ENCODE peak calls at places on chromosomes 16 and 17, in nine cellular contexts. One of them, this sample, is unnamed.
A peak's percentile ranks its signal among the peaks of the same experiment; 100 is the strongest.

GRCh38 chr16:3681206-3681605 is 26.7 kb downstream of the DNASE1 start:
- DNase-seq in Peyer's patch: no peak
- DNase-seq in NB4: no peak
- DNase-seq in tibial artery: no peak
- DNase-seq in MCF 10A: no peak
- DNase-seq in A549: no peak
- DNase-seq in cardiac fibroblast: peak; percentile 20
- DNase-seq in mammary epithelial cell: no peak
- DNase-seq in breast epithelium: no peak
- DNase-seq in this sample: no peak

GRCh38 chr17:79933863-79934652 is 94.8 kb upstream of the CBX4 start:
- DNase-seq in A549: peak; percentile 60
- DNase-seq in tibial artery: peak; percentile 48
- DNase-seq in MCF 10A: peak; percentile 70
- DNase-seq in Peyer's patch: peak; percentile 81
- DNase-seq in cardiac fibroblast: peak; percentile 22
- DNase-seq in mammary epithelial cell: no peak
- DNase-seq in breast epithelium: no peak
- DNase-seq in NB4: peak; percentile 88
- DNase-seq in this sample: no peak

GRCh38 chr17:28547623-28548416 is 4.6 kb downstream of the UNC119 start:
- DNase-seq in A549: peak; percentile 95
- DNase-seq in mammary epithelial cell: peak; percentile 50
- DNase-seq in Peyer's patch: peak; percentile 89
- DNase-seq in tibial artery: peak; percentile 52
- DNase-seq in breast epithelium: peak; percentile 60
- DNase-seq in cardiac fibroblast: peak; percentile 79
- DNase-seq in NB4: peak; percentile 82
- DNase-seq in MCF 10A: peak; percentile 83
- DNase-seq in this sample: peak; percentile 47

GRCh38 chr16:24367186-24367585 is 111.1 kb downstream of the CACNG3 start:
- DNase-seq in tibial artery: no peak
- DNase-seq in MCF 10A: no peak
- DNase-seq in breast epithelium: no peak
- DNase-seq in A549: no peak
- DNase-seq in cardiac fibroblast: no peak
- DNase-seq in mammary epithelial cell: no peak
- DNase-seq in NB4: no peak
- DNase-seq in Peyer's patch: no peak
- DNase-seq in this sample: no peak

GRCh38 chr16:89115216-89115949 is 21.7 kb downstream of the ACSF3 start:
- DNase-seq in tibial artery: peak; percentile 75
- DNase-seq in cardiac fibroblast: peak; percentile 37
- DNase-seq in MCF 10A: no peak
- DNase-seq in NB4: peak; percentile 98
- DNase-seq in breast epithelium: peak; percentile 49
- DNase-seq in A549: no peak
- DNase-seq in mammary epithelial cell: peak; percentile 61
- DNase-seq in Peyer's patch: peak; percentile 97
- DNase-seq in this sample: peak; percentile 92

GRCh38 chr17:12107905-12108304 is 87.2 kb downstream of the MAP2K4 start:
- DNase-seq in Peyer's patch: no peak
- DNase-seq in breast epithelium: no peak
- DNase-seq in cardiac fibroblast: no peak
- DNase-seq in A549: no peak
- DNase-seq in NB4: no peak
- DNase-seq in mammary epithelial cell: no peak
- DNase-seq in MCF 10A: peak; percentile 15
- DNase-seq in tibial artery: no peak
- DNase-seq in this sample: no peak

GRCh38 chr17:30243568-30243967 is 8.1 kb upstream of the SLC6A4 start:
- DNase-seq in tibial artery: no peak
- DNase-seq in Peyer's patch: no peak
- DNase-seq in cardiac fibroblast: no peak
- DNase-seq in NB4: no peak
- DNase-seq in A549: no peak
- DNase-seq in MCF 10A: no peak
- DNase-seq in mammary epithelial cell: no peak
- DNase-seq in breast epithelium: no peak
- DNase-seq in this sample: peak; percentile 72

GRCh38 chr17:40486513-40487370 is 14.7 kb downstream of the TNS4 start:
- DNase-seq in MCF 10A: peak; percentile 95
- DNase-seq in Peyer's patch: no peak
- DNase-seq in cardiac fibroblast: peak; percentile 94
- DNase-seq in NB4: peak; percentile 49
- DNase-seq in tibial artery: no peak
- DNase-seq in A549: no peak
- DNase-seq in breast epithelium: no peak
- DNase-seq in mammary epithelial cell: peak; percentile 71
- DNase-seq in this sample: no peak

GRCh38 chr17:64092952-64093451 is 36.9 kb downstream of the ERN1 start:
- DNase-seq in breast epithelium: no peak
- DNase-seq in tibial artery: no peak
- DNase-seq in mammary epithelial cell: no peak
- DNase-seq in MCF 10A: no peak
- DNase-seq in NB4: no peak
- DNase-seq in cardiac fibroblast: no peak
- DNase-seq in A549: no peak
- DNase-seq in Peyer's patch: no peak
- DNase-seq in this sample: no peak

GRCh38 chr17:57531648-57532486 is 213.2 kb downstream of the CCDC182 start:
- DNase-seq in MCF 10A: no peak
- DNase-seq in mammary epithelial cell: no peak
- DNase-seq in A549: no peak
- DNase-seq in tibial artery: no peak
- DNase-seq in Peyer's patch: no peak
- DNase-seq in cardiac fibroblast: no peak
- DNase-seq in NB4: no peak
- DNase-seq in breast epithelium: no peak
- DNase-seq in this sample: no peak

GRCh38 chr17:58575511-58575910 is 61.1 kb upstream of the MTMR4 start:
- DNase-seq in mammary epithelial cell: peak; percentile 84
- DNase-seq in Peyer's patch: no peak
- DNase-seq in breast epithelium: no peak
- DNase-seq in cardiac fibroblast: peak; percentile 69
- DNase-seq in MCF 10A: peak; percentile 62
- DNase-seq in A549: no peak
- DNase-seq in NB4: peak; percentile 59
- DNase-seq in tibial artery: no peak
- DNase-seq in this sample: no peak

GRCh38 chr17:63834431-63835166 is 7.1 kb upstream of the FTSJ3 start:
- DNase-seq in cardiac fibroblast: peak; percentile 78
- DNase-seq in Peyer's patch: peak; percentile 66
- DNase-seq in breast epithelium: no peak
- DNase-seq in A549: peak; percentile 92
- DNase-seq in tibial artery: peak; percentile 40
- DNase-seq in MCF 10A: peak; percentile 82
- DNase-seq in NB4: peak; percentile 87
- DNase-seq in mammary epithelial cell: peak; percentile 72
- DNase-seq in this sample: no peak

GRCh38 chr16:24685539-24686432 is 43.7 kb upstream of the TNRC6A start:
- DNase-seq in MCF 10A: no peak
- DNase-seq in tibial artery: peak; percentile 67
- DNase-seq in mammary epithelial cell: peak; percentile 63
- DNase-seq in breast epithelium: peak; percentile 56
- DNase-seq in Peyer's patch: peak; percentile 58
- DNase-seq in NB4: no peak
- DNase-seq in cardiac fibroblast: peak; percentile 94
- DNase-seq in A549: peak; percentile 58
- DNase-seq in this sample: no peak

GRCh38 chr16:72426416-72426815 is 254.5 kb upstream of the PMFBP1 start:
- DNase-seq in cardiac fibroblast: no peak
- DNase-seq in tibial artery: no peak
- DNase-seq in A549: no peak
- DNase-seq in breast epithelium: no peak
- DNase-seq in MCF 10A: no peak
- DNase-seq in NB4: no peak
- DNase-seq in Peyer's patch: no peak
- DNase-seq in mammary epithelial cell: no peak
- DNase-seq in this sample: no peak

GRCh38 chr16:13203725-13204124 is 302.3 kb downstream of the SHISA9 start:
- DNase-seq in mammary epithelial cell: no peak
- DNase-seq in Peyer's patch: no peak
- DNase-seq in NB4: no peak
- DNase-seq in cardiac fibroblast: no peak
- DNase-seq in A549: no peak
- DNase-seq in tibial artery: no peak
- DNase-seq in breast epithelium: no peak
- DNase-seq in MCF 10A: no peak
- DNase-seq in this sample: no peak

GRCh38 chr17:40345161-40346034 is 19.1 kb downstream of the GJD3 start:
- DNase-seq in mammary epithelial cell: peak; percentile 61
- DNase-seq in cardiac fibroblast: peak; percentile 78
- DNase-seq in MCF 10A: peak; percentile 70
- DNase-seq in tibial artery: peak; percentile 60
- DNase-seq in A549: peak; percentile 85
- DNase-seq in NB4: peak; percentile 76
- DNase-seq in breast epithelium: peak; percentile 75
- DNase-seq in Peyer's patch: peak; percentile 92
- DNase-seq in this sample: peak; percentile 94

GRCh38 chr16:11914210-11914758 is 1.5 kb downstream of the GSPT1 start:
- DNase-seq in mammary epithelial cell: peak; percentile 16
- DNase-seq in cardiac fibroblast: no peak
- DNase-seq in A549: no peak
- DNase-seq in breast epithelium: no peak
- DNase-seq in tibial artery: no peak
- DNase-seq in MCF 10A: peak; percentile 5
- DNase-seq in NB4: peak; percentile 18
- DNase-seq in Peyer's patch: no peak
- DNase-seq in this sample: no peak

GRCh38 chr16:67653131-67654068 is 6.7 kb downstream of the ACD start:
- DNase-seq in cardiac fibroblast: no peak
- DNase-seq in mammary epithelial cell: no peak
- DNase-seq in tibial artery: no peak
- DNase-seq in A549: no peak
- DNase-seq in Peyer's patch: no peak
- DNase-seq in breast epithelium: no peak
- DNase-seq in NB4: no peak
- DNase-seq in MCF 10A: no peak
- DNase-seq in this sample: no peak
- TF ChIP-seq CTCF in cardiac fibroblast: no peak
- TF ChIP-seq CTCF in mammary epithelial cell: peak; percentile 22
- TF ChIP-seq CTCF in tibial artery: peak; percentile 25
- TF ChIP-seq CTCF in A549: no peak
- TF ChIP-seq CTCF in Peyer's patch: peak; percentile 11
- TF ChIP-seq CTCF in breast epithelium: no peak
- TF ChIP-seq CTCF in NB4: no peak
- TF ChIP-seq CTCF in MCF 10A: peak; percentile 11
- TF ChIP-seq CTCF in this sample: no peak

DNA sequence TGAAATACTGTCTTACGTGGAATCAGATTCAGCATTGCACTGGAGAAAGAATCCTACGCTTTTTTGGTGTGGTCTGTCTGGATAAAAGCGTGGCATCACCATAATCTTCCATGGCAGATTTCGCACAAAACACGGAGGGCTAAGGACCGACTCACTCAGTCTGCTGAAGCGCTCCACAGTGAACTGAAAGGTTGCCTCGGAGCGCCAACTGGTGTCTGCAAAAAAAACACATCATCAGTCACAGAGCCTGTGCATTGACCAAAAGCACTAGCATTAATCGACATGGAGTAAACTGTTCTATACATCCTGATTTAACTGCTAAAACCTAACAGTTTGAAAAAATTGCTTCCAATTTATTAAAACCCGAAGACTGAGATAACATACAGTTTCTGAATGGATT is 40.5 kb downstream of the USP7 start:
- DNase-seq in breast epithelium: no peak
- DNase-seq in MCF 10A: no peak
- DNase-seq in cardiac fibroblast: no peak
- DNase-seq in tibial artery: no peak
- DNase-seq in A549: no peak
- DNase-seq in NB4: no peak
- DNase-seq in mammary epithelial cell: no peak
- DNase-seq in Peyer's patch: no peak
- DNase-seq in this sample: no peak
- TF ChIP-seq CTCF in breast epithelium: no peak
- TF ChIP-seq CTCF in MCF 10A: no peak
- TF ChIP-seq CTCF in cardiac fibroblast: no peak
- TF ChIP-seq CTCF in tibial artery: no peak
- TF ChIP-seq CTCF in A549: no peak
- TF ChIP-seq CTCF in NB4: peak; percentile 2
- TF ChIP-seq CTCF in mammary epithelial cell: no peak
- TF ChIP-seq CTCF in Peyer's patch: no peak
- TF ChIP-seq CTCF in this sample: no peak

DNA sequence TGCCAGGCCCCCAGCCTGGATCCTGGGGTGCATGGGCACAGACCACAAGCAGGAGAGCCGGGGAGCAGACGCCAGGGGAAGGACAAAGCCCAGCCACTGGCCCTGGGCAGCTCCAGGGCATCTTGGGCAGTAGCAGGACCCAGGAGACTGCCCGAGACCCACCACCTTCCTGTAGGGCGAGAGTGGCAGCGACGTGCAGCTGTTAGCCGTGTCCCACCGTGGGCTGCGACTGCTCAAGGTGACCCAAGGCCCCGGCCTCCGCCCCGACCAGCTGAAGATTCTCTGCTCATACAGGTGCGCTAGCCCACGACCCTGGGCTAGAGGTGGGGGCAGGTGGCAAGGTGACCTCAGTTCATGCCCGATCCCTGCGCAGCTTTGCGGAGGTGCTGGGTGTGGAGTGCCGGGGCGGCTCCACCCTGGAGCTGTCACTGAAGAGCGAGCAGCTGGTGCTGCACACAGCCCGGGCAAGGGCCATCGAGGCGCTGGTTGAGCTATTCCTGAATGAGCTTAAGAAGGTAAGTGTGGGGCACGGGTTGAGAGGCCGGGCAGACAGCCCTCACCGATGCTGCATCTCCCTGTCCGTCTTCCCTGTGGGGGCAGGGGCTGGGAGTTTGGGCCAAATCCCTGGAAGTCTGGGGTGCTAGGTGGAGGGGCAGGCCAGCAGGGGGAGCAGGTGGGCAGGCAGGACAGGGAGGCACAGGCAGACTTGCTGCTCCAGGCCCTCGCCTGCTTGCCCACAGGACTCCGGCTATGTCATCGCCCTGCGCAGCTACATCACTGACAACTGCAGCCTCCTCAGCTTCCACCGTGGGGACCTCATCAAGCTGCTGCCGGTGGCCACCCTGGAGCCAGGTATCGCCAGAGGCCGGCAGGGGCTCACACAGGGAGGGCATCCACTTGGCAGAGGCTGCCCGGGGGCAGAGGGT is 13.5 kb upstream of the SMIM5 start:
- DNase-seq in mammary epithelial cell: no peak
- DNase-seq in A549: peak; percentile 75
- DNase-seq in breast epithelium: no peak
- DNase-seq in tibial artery: no peak
- DNase-seq in Peyer's patch: no peak
- DNase-seq in MCF 10A: peak; percentile 33
- DNase-seq in cardiac fibroblast: peak; percentile 43
- DNase-seq in NB4: peak; percentile 52
- DNase-seq in this sample: no peak
- TF ChIP-seq CTCF in mammary epithelial cell: peak; percentile 28
- TF ChIP-seq CTCF in A549: peak; percentile 55
- TF ChIP-seq CTCF in breast epithelium: no peak
- TF ChIP-seq CTCF in tibial artery: peak; percentile 13
- TF ChIP-seq CTCF in Peyer's patch: peak; percentile 15
- TF ChIP-seq CTCF in MCF 10A: peak; percentile 34
- TF ChIP-seq CTCF in cardiac fibroblast: peak; percentile 52
- TF ChIP-seq CTCF in NB4: peak; percentile 57
- TF ChIP-seq CTCF in this sample: no peak

GRCh38 chr17:19718613-19719364 is 2.4 kb upstream of the SLC47A2 start:
- DNase-seq in mammary epithelial cell: peak; percentile 23
- DNase-seq in Peyer's patch: peak; percentile 47
- DNase-seq in NB4: peak; percentile 22
- DNase-seq in breast epithelium: no peak
- DNase-seq in MCF 10A: peak; percentile 69
- DNase-seq in cardiac fibroblast: no peak
- DNase-seq in A549: no peak
- DNase-seq in tibial artery: no peak
- DNase-seq in this sample: no peak
- TF ChIP-seq CTCF in mammary epithelial cell: peak; percentile 49
- TF ChIP-seq CTCF in Peyer's patch: peak; percentile 25
- TF ChIP-seq CTCF in NB4: peak; percentile 26
- TF ChIP-seq CTCF in breast epithelium: no peak
- TF ChIP-seq CTCF in MCF 10A: peak; percentile 62
- TF ChIP-seq CTCF in cardiac fibroblast: no peak
- TF ChIP-seq CTCF in A549: peak; percentile 43
- TF ChIP-seq CTCF in tibial artery: no peak
- TF ChIP-seq CTCF in this sample: no peak

This sample was measured in lower leg skin.